ENCODE peak calls at places on chromosome 13, in five cellular contexts. Y, W, O, L and I are unnamed samples.

GRCh38 chr13:46170687-46171086 is 11.3 kb downstream of the LCP1 start:
- DNase-seq in Y (no peak), W (no peak), O (no peak), L (no peak), I (no peak)

GRCh38 chr13:67643656-67644055 is 413.5 kb upstream of the PCDH9 start:
- DNase-seq in Y (no peak), W (no peak), O (no peak), L (no peak), I (no peak)

GRCh38 chr13:106376411-106377112 is 158.9 kb downstream of the EFNB2 start:
- DNase-seq in Y (no peak), W (no peak), O (no peak), L (no peak), I (peak)

GRCh38 chr13:91632071-91632470 is 233.7 kb downstream of the GPC5 start:
- DNase-seq in Y (no peak), W (no peak), O (no peak), L (no peak), I (no peak)

GRCh38 chr13:41311607-41312500 is 787 bp downstream of the NAA16 start:
- DNase-seq in Y (peak), W (no peak), O (peak), L (peak), I (peak)

GRCh38 chr13:93248627-93249047 is 22.0 kb downstream of the GPC6 start:
- DNase-seq in Y (no peak), W (no peak), O (no peak), L (peak), I (no peak)

GRCh38 chr13:104961246-104961645 is 1574.2 kb downstream of the EFNB2 start:
- DNase-seq in Y (no peak), W (no peak), O (no peak), L (no peak), I (no peak)

GRCh38 chr13:19663416-19663979 is 30.0 kb downstream of the MPHOSPH8 start:
- DNase-seq in Y (peak), W (no peak), O (no peak), L (no peak), I (no peak)

GRCh38 chr13:33058816-33059215 is 42.6 kb downstream of the KL start:
- DNase-seq in Y (no peak), W (no peak), O (no peak), L (no peak), I (no peak)

GRCh38 chr13:24381539-24382265 is 72.3 kb downstream of the C1QTNF9 start:
- DNase-seq in Y (no peak), W (no peak), O (no peak), L (no peak), I (no peak)

GRCh38 chr13:67299072-67299635 is 69.0 kb upstream of the PCDH9 start:
- DNase-seq in Y (no peak), W (no peak), O (no peak), L (no peak), I (no peak)

GRCh38 chr13:26923824-26924605 is 163.4 kb upstream of the GPR12 start:
- DNase-seq in Y (peak), W (no peak), O (no peak), L (no peak), I (peak)

GRCh38 chr13:111898956-111899713 is 167.8 kb upstream of the SOX1 start:
- DNase-seq in Y (peak), W (no peak), O (no peak), L (no peak), I (no peak)

GRCh38 chr13:52374873-52375411 is 31.0 kb downstream of the THSD1 start:
- DNase-seq in Y (no peak), W (no peak), O (no peak), L (no peak), I (no peak)

GRCh38 chr13:27171244-27171829 is at the start of gene USP12:
- DNase-seq in Y (no peak), W (no peak), O (peak), L (no peak), I (peak)

GRCh38 chr13:43983373-43983772 is 103.7 kb downstream of the LACC1 start:
- DNase-seq in Y (no peak), W (no peak), O (no peak), L (no peak), I (no peak)

GRCh38 chr13:43981512-43982301 is 102.0 kb downstream of the LACC1 start:
- DNase-seq in Y (no peak), W (no peak), O (no peak), L (no peak), I (no peak)

GRCh38 chr13:43978688-43979087 is 99.0 kb downstream of the LACC1 start:
- DNase-seq in Y (no peak), W (no peak), O (no peak), L (peak), I (no peak)

GRCh38 chr13:43979492-43979891 is 99.8 kb downstream of the LACC1 start:
- DNase-seq in Y (no peak), W (no peak), O (no peak), L (no peak), I (no peak)

DNA sequence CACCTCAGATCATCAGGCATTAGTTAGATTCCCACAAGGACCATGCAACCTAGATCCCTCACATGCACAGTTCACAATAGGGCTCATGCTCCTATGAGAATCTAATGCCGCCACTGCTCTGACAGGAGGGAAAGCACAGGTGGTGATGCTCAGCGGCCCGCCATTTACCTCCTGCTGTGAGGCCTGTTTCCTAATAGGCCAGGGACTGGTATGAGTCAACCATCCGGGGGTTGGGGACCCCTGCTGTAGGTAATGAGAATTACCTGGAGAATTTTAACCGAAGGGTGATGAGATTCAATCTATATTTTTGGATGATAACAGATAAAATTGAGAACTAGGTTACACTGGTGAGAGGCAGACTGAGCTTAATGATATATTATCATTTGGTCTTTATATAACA is 101.4 kb downstream of the LACC1 start:
- DNase-seq in Y (no peak), W (no peak), O (no peak), L (no peak), I (no peak)
- TF ChIP-seq CTCF in Y (no peak), W (no peak), O (no peak), L (no peak), I (no peak)

DNA sequence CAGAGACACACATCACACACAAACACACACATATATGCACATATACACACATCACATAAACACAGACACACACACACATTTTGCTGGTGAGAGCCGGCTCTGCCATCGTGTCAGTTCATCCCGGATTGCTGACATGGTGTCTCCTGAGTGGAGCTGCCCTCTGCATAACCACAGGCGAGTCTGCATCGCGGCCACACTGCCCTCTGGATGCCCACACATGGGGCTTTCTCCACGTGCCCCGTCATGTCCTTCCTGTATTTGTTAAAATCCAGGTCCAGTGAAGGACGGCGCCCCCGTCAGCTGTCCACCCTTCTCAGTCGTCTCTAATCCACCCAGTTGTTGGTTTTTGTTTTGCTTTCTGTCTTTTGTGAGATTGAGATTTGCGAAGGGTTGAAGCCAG is 52.6 kb upstream of the F7 start:
- DNase-seq in Y (no peak), W (no peak), O (no peak), L (no peak), I (no peak)
- TF ChIP-seq POLR2A in Y (no peak), W (no peak), O (no peak), L (no peak), I (no peak)

GRCh38 chr13:44573790-44574465 is 2.2 kb downstream of the TSC22D1 start:
- DNase-seq in Y (no peak), W (no peak), O (no peak), L (peak), I (no peak)
- H3K4me3 ChIP-seq in Y (no peak), W (no peak), O (no peak), L (no peak), I (no peak)

DNA sequence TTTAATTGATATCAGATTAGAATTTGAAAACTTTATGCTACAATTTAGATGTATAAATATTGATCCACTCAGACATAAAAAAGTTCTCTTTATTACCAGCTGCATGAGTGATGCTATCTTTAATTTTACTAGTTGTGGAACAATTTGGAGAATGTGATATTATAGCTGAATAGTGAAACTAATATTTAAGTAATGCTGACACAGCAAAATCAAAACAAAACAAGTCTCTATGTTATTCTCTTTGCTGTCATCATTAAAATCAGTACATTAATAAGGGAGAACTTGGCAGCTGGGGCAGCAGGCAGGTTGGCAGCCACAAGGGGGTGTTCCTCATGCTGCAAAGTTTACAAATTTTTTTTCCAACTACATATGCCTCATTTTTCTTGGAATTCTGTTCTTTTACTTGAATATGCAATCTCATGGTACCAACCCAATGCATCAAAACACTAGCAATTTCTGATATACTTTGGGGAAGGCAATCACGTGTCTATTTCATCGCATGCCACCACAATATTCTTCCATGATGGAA is 585.3 kb downstream of the FGF9 start:
- DNase-seq in Y (no peak), W (no peak), O (no peak), L (no peak), I (no peak)
- TF ChIP-seq CTCF in Y (no peak), W (no peak), O (no peak), L (no peak), I (no peak)

DNA sequence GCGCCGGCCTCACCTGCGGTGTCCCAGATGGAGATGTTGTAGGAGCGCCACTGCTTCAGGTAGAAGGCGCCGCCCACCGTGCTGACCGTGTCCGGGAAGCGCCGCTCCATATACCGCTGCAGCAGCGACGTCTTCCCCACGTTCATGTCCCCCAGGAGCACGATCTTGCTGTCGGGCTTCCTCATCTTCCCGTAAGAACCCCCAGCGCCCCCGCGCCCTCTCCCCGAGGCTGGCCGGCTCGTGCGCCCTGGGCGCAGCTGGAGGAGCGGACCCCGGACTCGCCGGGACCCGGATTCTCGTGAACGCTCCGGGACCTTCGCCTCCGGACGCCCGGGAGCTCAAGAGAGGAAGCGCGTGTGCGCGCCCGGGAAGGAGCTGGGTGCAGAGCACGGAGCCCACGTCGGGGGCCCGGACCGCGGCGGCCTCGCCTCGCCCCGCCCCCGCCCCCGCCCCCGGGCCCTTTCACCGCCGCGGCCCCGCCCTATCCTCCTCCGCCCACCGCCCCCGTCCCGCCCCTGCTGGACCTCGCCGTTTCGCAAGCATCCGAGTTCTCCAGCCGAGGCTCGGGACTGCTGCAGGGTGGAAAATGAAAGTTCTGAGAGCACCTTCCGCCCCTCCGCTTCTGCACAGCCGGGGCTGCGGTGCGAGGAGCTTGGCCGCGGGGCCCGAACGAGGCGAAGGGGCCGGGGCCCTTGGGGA is at the start of gene RAB20:
- DNase-seq in Y (peak), W (peak), O (peak), L (peak), I (peak)
- TF ChIP-seq POLR2A in Y (no peak), W (peak), O (peak), L (peak), I (no peak)

GRCh38 chr13:95226051-95226450 is 75.2 kb downstream of the ABCC4 start:
- DNase-seq in Y (no peak), W (no peak), O (no peak), L (no peak), I (no peak)
- H3K4me3 ChIP-seq in Y (no peak), W (no peak), O (no peak), L (no peak), I (no peak)

GRCh38 chr13:109131698-109132257 is 502.4 kb downstream of the MYO16 start:
- DNase-seq in Y (no peak), W (no peak), O (no peak), L (no peak), I (no peak)

GRCh38 chr13:109136873-109137272 is 507.5 kb downstream of the MYO16 start:
- DNase-seq in Y (no peak), W (no peak), O (no peak), L (no peak), I (no peak)

GRCh38 chr13:109130093-109130835 is 500.9 kb downstream of the MYO16 start:
- DNase-seq in Y (no peak), W (no peak), O (no peak), L (no peak), I (no peak)

GRCh38 chr13:109139346-109139745 is 509.9 kb downstream of the MYO16 start:
- DNase-seq in Y (no peak), W (no peak), O (no peak), L (no peak), I (no peak)

DNA sequence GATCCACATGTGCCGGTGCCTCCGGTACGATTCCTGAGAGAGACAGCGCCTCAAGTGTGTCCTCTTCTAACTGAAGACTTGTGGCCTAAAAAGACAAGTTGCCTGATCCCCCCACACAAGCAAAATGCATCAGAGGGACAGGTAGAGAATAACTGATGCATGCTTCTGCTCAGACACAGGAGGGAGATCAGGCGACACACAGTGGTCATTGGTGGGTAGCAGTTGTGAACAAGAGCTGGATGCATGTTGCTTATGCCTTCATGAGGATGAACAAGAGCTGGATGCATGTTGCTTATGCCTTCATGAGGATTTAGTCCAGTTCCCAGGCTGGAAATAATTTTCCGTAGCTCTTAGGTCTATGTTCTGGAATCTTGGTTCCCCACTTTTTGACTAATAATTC is 505.6 kb downstream of the MYO16 start:
- DNase-seq in Y (no peak), W (no peak), O (no peak), L (no peak), I (no peak)
- TF ChIP-seq CTCF in Y (no peak), W (no peak), O (no peak), L (no peak), I (no peak)